ENCODE peak calls at places on chromosomes 7 and 10, in four cellular contexts. W is astrocyte, T is AG04450, X is HT1080. H is an unnamed sample.

GRCh38 chr7:55104707-55105433 is 86.1 kb downstream of the EGFR start:
- DNase-seq in T (no peak), W (peak; percentile 89), X (peak; percentile 40), H (no peak)

GRCh38 chr7:12031638-12032037 is 179.5 kb upstream of the TMEM106B start:
- DNase-seq in X (peak; percentile 85), W (peak; percentile 53), T (peak; percentile 0), H (no peak)

GRCh38 chr7:8190121-8190895 is 71.7 kb downstream of the ICA1 start:
- DNase-seq in T (peak; percentile 6), W (peak; percentile 23), X (peak; percentile 25), H (no peak)

GRCh38 chr7:10756981-10757380 is 216.7 kb upstream of the PHF14 start:
- DNase-seq in W (no peak), T (no peak), X (no peak), H (no peak)

GRCh38 chr7:100547872-100548271 is 8.9 kb downstream of the AGFG2 start:
- DNase-seq in X (peak; percentile 53), W (no peak), T (no peak), H (no peak)

GRCh38 chr10:91313-91712 is 42.2 kb upstream of the TUBB8 start:
- DNase-seq in X (no peak), T (no peak), W (no peak), H (no peak)

GRCh38 chr10:59079386-59080226 is 96.8 kb upstream of the PHYHIPL start:
- DNase-seq in T (peak; percentile 26), W (peak; percentile 84), X (peak; percentile 62), H (no peak)

GRCh38 chr7:101669307-101669706 is 40.2 kb upstream of the MYL10 start:
- DNase-seq in X (no peak), T (no peak), W (no peak), H (no peak)

GRCh38 chr10:6346621-6347020 is 143.9 kb downstream of the PFKFB3 start:
- DNase-seq in T (no peak), X (peak; percentile 25), W (no peak), H (no peak)

GRCh38 chr7:140702774-140703173 is 6.3 kb downstream of the NDUFB2 start:
- DNase-seq in T (no peak), X (no peak), W (no peak), H (no peak)

GRCh38 chr10:117924820-117925219 is 121.9 kb downstream of the RAB11FIP2 start:
- DNase-seq in W (no peak), T (no peak), X (no peak), H (no peak)

GRCh38 chr7:75056476-75056875 is 17.1 kb downstream of the RCC1L start:
- DNase-seq in X (no peak), T (peak; percentile 32), W (peak; percentile 88), H (no peak)

GRCh38 chr7:149005427-149006344 is 22.6 kb downstream of the PDIA4 start:
- DNase-seq in X (no peak), W (no peak), T (no peak), H (no peak)

GRCh38 chr10:104146871-104147270 is 24.9 kb downstream of the SFR1 start:
- DNase-seq in X (no peak), W (no peak), T (no peak), H (no peak)

GRCh38 chr7:156438011-156438410 is 202.6 kb upstream of the RNF32 start:
- DNase-seq in W (no peak), T (no peak), X (no peak), H (no peak)

GRCh38 chr10:17768506-17768905 is 16.5 kb downstream of the TMEM236 start:
- DNase-seq in X (no peak), T (no peak), W (no peak), H (no peak)